ENCODE peak calls at places on chromosomes 5 and 9, in eight cellular contexts. X, A, L, S, D, O, Q and U are unnamed samples.

GRCh38 chr5:61910771-61911170 is 395.2 kb upstream of the KIF2A start:
- DNase-seq in X (peak; percentile 49), A (no peak), L (peak; percentile 2), S (no peak), D (no peak), O (peak; percentile 39), Q (no peak), U (no peak)

GRCh38 chr5:141343242-141343952 is at the start of gene PCDHGA3:
- DNase-seq in X (peak; percentile 60), A (no peak), L (peak; percentile 83), S (no peak), D (no peak), O (no peak), Q (peak; percentile 24), U (no peak)

GRCh38 chr5:88690619-88691560 is 192.1 kb downstream of the MEF2C start:
- DNase-seq in X (peak; percentile 32), A (peak; percentile 83), L (peak; percentile 84), S (no peak), D (peak; percentile 71), O (peak; percentile 66), Q (peak; percentile 88), U (no peak)

GRCh38 chr9:21523021-21524014 is 41.2 kb upstream of the IFNE start:
- DNase-seq in X (no peak), A (no peak), L (no peak), S (no peak), D (no peak), O (no peak), Q (no peak), U (no peak)

GRCh38 chr5:57896596-57896995 is 414.0 kb upstream of the ACTBL2 start:
- DNase-seq in X (no peak), A (no peak), L (peak; percentile 17), S (no peak), D (no peak), O (peak; percentile 3), Q (no peak), U (no peak)

GRCh38 chr5:120509056-120509455 is 45.0 kb downstream of the PRR16 start:
- DNase-seq in X (no peak), A (no peak), L (peak; percentile 52), S (no peak), D (no peak), O (no peak), Q (peak; percentile 51), U (no peak)

GRCh38 chr5:65262590-65263189 is 219.0 kb downstream of the ADAMTS6 start:
- DNase-seq in X (peak; percentile 58), A (peak; percentile 16), L (peak; percentile 87), S (no peak), D (peak; percentile 28), O (no peak), Q (peak; percentile 88), U (no peak)

GRCh38 chr9:110029422-110029814 is 178.5 kb downstream of the C9orf152 start:
- DNase-seq in X (peak; percentile 80), A (peak; percentile 15), L (peak; percentile 89), S (no peak), D (no peak), O (peak; percentile 46), Q (peak; percentile 96), U (no peak)

GRCh38 chr9:111038336-111039202 is at the start of gene LPAR1:
- DNase-seq in X (peak; percentile 64), A (peak; percentile 75), L (peak; percentile 80), S (peak; percentile 56), D (peak; percentile 51), O (peak; percentile 32), Q (peak; percentile 84), U (peak; percentile 73)

GRCh38 chr9:88706193-88707112 is 171.5 kb downstream of the NXNL2 start:
- DNase-seq in X (no peak), A (no peak), L (peak; percentile 8), S (no peak), D (no peak), O (no peak), Q (no peak), U (no peak)

GRCh38 chr5:83331842-83332241 is 139.7 kb upstream of the VCAN start:
- DNase-seq in X (peak; percentile 20), A (no peak), L (peak; percentile 53), S (no peak), D (no peak), O (no peak), Q (no peak), U (no peak)

GRCh38 chr9:3441197-3441816 is 84.5 kb downstream of the RFX3 start:
- DNase-seq in X (peak; percentile 45), A (peak; percentile 66), L (peak; percentile 75), S (no peak), D (peak; percentile 26), O (peak; percentile 63), Q (peak; percentile 70), U (no peak)

GRCh38 chr5:115549154-115549553 is 4.6 kb upstream of the FEM1C start:
- DNase-seq in X (no peak), A (no peak), L (no peak), S (no peak), D (no peak), O (peak; percentile 28), Q (no peak), U (no peak)

GRCh38 chr5:62214701-62215100 is 91.3 kb upstream of the KIF2A start:
- DNase-seq in X (peak; percentile 87), A (no peak), L (peak; percentile 25), S (no peak), D (no peak), O (peak; percentile 17), Q (no peak), U (no peak)

GRCh38 chr9:138042146-138042545 is 164.6 kb downstream of the CACNA1B start:
- DNase-seq in X (no peak), A (no peak), L (no peak), S (no peak), D (no peak), O (no peak), Q (no peak), U (no peak)

GRCh38 chr9:76456202-76456926 is 2.6 kb upstream of the GCNT1 start:
- DNase-seq in X (no peak), A (peak; percentile 14), L (peak; percentile 23), S (no peak), D (no peak), O (peak; percentile 7), Q (peak; percentile 57), U (no peak)

GRCh38 chr5:132976852-132977251 is 13.4 kb upstream of the AFF4 start:
- DNase-seq in X (no peak), A (no peak), L (no peak), S (no peak), D (no peak), O (no peak), Q (no peak), U (no peak)

GRCh38 chr9:110919609-110920008 is 118.7 kb downstream of the LPAR1 start:
- DNase-seq in X (peak; percentile 40), A (no peak), L (peak; percentile 90), S (no peak), D (no peak), O (peak; percentile 87), Q (peak; percentile 79), U (no peak)

GRCh38 chr9:133957328-133957727 is 34.8 kb downstream of the VAV2 start:
- DNase-seq in X (no peak), A (no peak), L (no peak), S (no peak), D (no peak), O (no peak), Q (no peak), U (no peak)
- H3K4me1 ChIP-seq in X (peaks cover 30% of the 10 kb centered on the region), A (peaks cover 25% of the 10 kb centered on the region), L (peaks cover 14% of the 10 kb centered on the region), S (peaks cover 56% of the 10 kb centered on the region), D (peaks cover 52% of the 10 kb centered on the region), O (no peaks in the 10 kb centered on the region), Q (peaks cover 13% of the 10 kb centered on the region), U (peaks cover 10% of the 10 kb centered on the region)

DNA sequence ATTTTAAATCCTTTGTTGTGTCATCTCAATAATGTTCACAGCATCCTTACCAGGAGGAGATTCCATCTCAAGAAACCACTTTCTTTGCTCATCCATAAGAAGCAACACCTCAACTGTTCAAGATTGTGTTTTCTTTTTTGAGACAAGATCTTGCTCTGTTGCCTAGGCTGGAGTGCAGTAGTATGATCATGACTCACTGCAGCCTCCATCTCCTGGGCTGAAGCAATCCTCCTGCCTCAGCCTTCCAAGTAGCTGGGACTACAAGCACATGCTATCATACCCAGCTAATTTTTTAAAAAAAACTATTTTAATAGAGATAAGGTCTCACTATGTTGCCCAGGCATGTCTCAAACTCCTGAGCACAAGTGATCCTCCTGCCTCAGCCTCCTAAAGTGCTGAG is 60.0 kb downstream of the ABHD17B start:
- DNase-seq in X (no peak), A (no peak), L (no peak), S (no peak), D (no peak), O (no peak), Q (no peak), U (no peak)
- H3K4me1 ChIP-seq in X (no peaks in the 10 kb centered on the region), A (no peaks in the 10 kb centered on the region), L (no peaks in the 10 kb centered on the region), S (no peaks in the 10 kb centered on the region), D (no peaks in the 10 kb centered on the region), O (no peaks in the 10 kb centered on the region), Q (no peaks in the 10 kb centered on the region), U (no peaks in the 10 kb centered on the region)

DNA sequence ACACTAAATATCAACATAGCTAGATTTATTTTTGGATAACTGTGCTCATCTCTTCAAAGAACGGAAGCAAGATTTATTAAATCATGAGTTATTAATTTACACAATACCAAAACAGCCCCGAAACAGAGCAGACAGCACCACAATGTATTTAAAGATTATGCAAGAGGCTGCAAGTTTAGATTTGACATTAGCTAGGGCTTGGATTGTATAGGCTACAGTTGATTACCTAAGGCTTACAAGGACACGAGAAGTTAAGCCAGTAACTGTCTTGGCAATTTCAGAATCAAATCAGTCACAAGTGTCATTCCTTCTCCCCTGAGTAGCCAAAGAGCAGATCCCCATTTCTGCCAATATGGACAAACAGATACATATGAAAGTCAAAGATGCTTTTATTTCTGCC is 152.6 kb downstream of the MED27 start:
- DNase-seq in X (no peak), A (no peak), L (no peak), S (no peak), D (no peak), O (no peak), Q (no peak), U (no peak)
- H3K4me1 ChIP-seq in X (no peaks in the 10 kb centered on the region), A (peaks cover 6% of the 10 kb centered on the region), L (no peaks in the 10 kb centered on the region), S (peaks cover 13% of the 10 kb centered on the region), D (peaks cover 4% of the 10 kb centered on the region), O (no peaks in the 10 kb centered on the region), Q (no peaks in the 10 kb centered on the region), U (no peaks in the 10 kb centered on the region)

DNA sequence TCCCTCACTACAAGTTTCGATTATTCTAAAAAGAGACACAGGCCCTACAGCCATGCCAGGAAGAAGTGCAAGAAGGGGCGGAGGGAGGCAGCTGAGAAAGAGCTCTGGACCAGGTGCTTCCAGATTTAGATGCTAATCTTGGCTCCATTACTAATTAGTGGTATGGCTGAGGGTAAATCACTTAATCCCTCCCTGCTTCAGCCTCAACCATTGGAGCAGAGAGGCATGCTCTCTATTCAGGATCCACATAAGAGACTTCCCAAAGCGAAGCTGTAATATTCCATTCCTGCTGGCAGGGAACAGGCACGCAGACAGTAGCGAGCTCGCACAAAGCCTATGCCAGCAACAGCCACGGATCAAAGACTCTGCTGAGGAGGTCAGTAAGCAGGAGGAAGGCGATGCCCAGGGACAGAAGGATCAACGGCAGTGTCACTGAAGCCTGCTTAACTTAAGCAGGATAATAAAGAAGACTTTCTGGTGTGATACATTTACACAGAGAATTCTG is 24.2 kb downstream of the LIFR start:
- DNase-seq in X (no peak), A (no peak), L (no peak), S (no peak), D (no peak), O (no peak), Q (no peak), U (no peak)
- H3K4me1 ChIP-seq in X (peaks cover 7% of the 10 kb centered on the region), A (peaks cover 32% of the 10 kb centered on the region), L (no peaks in the 10 kb centered on the region), S (peaks cover 25% of the 10 kb centered on the region), D (peaks cover 74% of the 10 kb centered on the region), O (no peaks in the 10 kb centered on the region), Q (peaks cover 6% of the 10 kb centered on the region), U (no peaks in the 10 kb centered on the region)